ENCODE peak calls at places on chromosome 1, in four cellular contexts. O is upper lobe of left lung, X is GM23338, W is HepG2. I is an unnamed sample.
A peak's percentile ranks its signal among the peaks of the same experiment; 100 is the strongest.

GRCh38 chr1:215497516-215497915 is 69.6 kb upstream of the KCTD3 start:
- ATAC-seq in W (no peak), O (no peak), X (no peak), I (no peak)

GRCh38 chr1:190579517-190580193 is 102.0 kb upstream of the BRINP3 start:
- ATAC-seq in O (no peak), X (no peak), W (no peak), I (no peak)

GRCh38 chr1:40877681-40878080 is 15.5 kb upstream of the CITED4 start:
- ATAC-seq in O (peak; percentile 39), W (no peak), X (peak; percentile 54), I (peak; percentile 74)

GRCh38 chr1:204468766-204469302 is 25.8 kb downstream of the PIK3C2B start:
- ATAC-seq in X (no peak), W (no peak), O (no peak), I (no peak)

GRCh38 chr1:15915991-15916390 is 59.9 kb downstream of the ZBTB17 start:
- ATAC-seq in O (no peak), W (no peak), X (no peak), I (no peak)

GRCh38 chr1:233294991-233295774 is at the start of gene PCNX2:
- ATAC-seq in W (no peak), X (peak; percentile 93), O (peak; percentile 81), I (peak; percentile 67)

GRCh38 chr1:30037251-30038118 is 685.9 kb downstream of the MATN1 start:
- ATAC-seq in X (no peak), O (no peak), W (no peak), I (no peak)

GRCh38 chr1:19427087-19427781 is 58.1 kb downstream of the CAPZB start:
- ATAC-seq in O (no peak), W (peak; percentile 12), X (no peak), I (peak; percentile 73)

GRCh38 chr1:26016944-26017545 is 4.5 kb upstream of the EXTL1 start:
- ATAC-seq in W (no peak), O (no peak), X (no peak), I (no peak)

GRCh38 chr1:47725000-47725731 is 272.0 kb downstream of the TRABD2B start:
- ATAC-seq in X (peak; percentile 84), O (peak; percentile 34), W (peak; percentile 82), I (no peak)

GRCh38 chr1:164733070-164733469 is 174.1 kb downstream of the PBX1 start:
- ATAC-seq in O (no peak), X (no peak), W (no peak), I (no peak)

GRCh38 chr1:2089051-2089450 is 38.8 kb downstream of the PRKCZ start:
- ATAC-seq in W (no peak), O (no peak), X (no peak), I (no peak)

GRCh38 chr1:2093055-2093454 is 42.8 kb downstream of the PRKCZ start:
- ATAC-seq in X (no peak), W (peak; percentile 15), O (no peak), I (no peak)

GRCh38 chr1:2093636-2094035 is 43.4 kb downstream of the PRKCZ start:
- ATAC-seq in O (no peak), W (no peak), X (no peak), I (no peak)

GRCh38 chr1:2090216-2090890 is 40.1 kb downstream of the PRKCZ start:
- ATAC-seq in O (no peak), X (no peak), W (no peak), I (no peak)

GRCh38 chr1:2091611-2092604 is 41.7 kb downstream of the PRKCZ start:
- ATAC-seq in O (peak; percentile 49), W (peak; percentile 56), X (peak; percentile 84), I (no peak)
- TF ChIP-seq CTCF in O (peak; percentile 43), W (peak; percentile 73), X (peak; percentile 79), I (peak; percentile 20)

DNA sequence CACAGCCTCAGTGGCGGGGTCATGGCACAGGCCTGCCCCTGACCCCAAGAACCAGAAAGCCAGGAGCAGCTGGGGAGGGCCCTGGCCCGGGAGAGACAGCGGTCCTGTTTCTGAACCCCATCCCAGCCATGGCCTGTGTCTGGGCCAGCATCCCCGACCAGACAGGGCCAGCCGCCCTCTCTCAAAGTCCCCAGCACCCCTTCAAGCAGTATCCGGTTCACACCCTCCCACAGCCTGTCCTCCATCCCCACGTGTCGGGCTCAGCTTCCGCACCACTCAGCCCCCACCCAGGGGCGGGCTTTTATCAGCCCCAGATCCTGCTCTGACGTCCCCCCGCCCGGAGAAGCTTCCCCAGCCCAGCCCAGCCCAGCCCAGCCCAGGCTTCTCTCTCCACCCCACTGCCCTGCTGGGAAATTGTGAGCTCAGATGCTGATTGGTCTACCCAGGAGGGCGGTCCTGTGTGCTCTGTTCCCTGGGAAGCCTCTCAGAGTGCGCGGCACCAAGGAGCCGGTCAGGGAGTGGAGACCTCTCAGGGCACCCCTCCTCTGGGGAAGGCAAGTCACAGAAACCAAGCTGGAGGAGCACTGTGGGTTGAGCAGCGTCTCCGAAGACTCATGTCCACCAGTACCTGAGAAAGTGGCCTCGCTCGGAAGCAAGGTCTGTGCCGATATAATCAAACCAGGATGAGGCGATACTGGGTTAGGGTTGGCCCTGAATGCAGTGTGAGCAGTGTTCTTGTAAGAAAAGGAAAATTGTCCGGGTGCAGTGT is 4.7 kb upstream of the FAAP20 start:
- ATAC-seq in X (peak; percentile 77), O (peak; percentile 87), W (peak; percentile 65), I (peak; percentile 90)
- TF ChIP-seq POLR2AphosphoS5 in X (peak; percentile 69), O (peak; percentile 89), W (peak; percentile 35), I (peak; percentile 90)

DNA sequence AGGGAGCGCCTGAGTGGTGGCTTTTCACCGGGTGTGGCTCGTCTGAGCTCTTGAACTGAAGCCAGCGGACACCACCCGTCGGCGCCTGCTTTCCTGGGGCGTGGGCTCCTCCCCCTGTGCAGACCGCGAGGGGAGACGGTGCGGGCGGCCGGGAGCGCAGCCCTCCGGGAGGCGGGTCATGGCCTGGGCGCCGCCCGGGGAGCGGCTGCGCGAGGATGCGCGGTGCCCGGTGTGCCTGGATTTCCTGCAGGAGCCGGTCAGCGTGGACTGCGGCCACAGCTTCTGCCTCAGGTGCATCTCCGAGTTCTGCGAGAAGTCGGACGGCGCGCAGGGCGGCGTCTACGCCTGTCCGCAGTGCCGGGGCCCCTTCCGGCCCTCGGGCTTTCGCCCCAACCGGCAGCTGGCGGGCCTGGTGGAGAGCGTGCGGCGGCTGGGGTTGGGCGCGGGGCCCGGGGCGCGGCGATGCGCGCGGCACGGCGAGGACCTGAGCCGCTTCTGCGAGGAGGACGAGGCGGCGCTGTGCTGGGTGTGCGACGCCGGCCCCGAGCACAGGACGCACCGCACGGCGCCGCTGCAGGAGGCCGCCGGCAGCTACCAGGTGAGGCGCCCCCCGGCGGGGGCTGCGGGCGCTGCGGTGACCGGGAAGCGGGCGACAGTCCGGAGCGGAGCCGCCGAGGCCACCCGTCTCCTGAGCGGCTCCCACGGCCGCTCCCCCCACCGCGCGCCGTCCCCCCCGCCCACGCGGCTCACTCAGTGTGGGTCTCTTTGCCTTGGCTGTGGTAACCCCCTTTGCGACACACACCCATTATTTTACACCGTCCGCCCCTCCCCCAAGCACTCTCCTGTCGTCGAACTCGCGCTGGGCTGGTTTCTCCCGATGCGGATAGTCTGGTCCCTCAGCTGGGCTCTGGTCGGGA is at the start of gene TRIM58:
- ATAC-seq in W (no peak), X (peak; percentile 89), O (peak; percentile 57), I (peak; percentile 92)
- TF ChIP-seq CTCF in W (no peak), X (peak; percentile 66), O (no peak), I (no peak)

GRCh38 chr1:160438935-160439334 is 38.6 kb downstream of the VANGL2 start:
- ATAC-seq in O (no peak), X (peak; percentile 67), W (no peak), I (no peak)
- TF ChIP-seq POLR2AphosphoS5 in O (no peak), X (no peak), W (no peak), I (no peak)

DNA sequence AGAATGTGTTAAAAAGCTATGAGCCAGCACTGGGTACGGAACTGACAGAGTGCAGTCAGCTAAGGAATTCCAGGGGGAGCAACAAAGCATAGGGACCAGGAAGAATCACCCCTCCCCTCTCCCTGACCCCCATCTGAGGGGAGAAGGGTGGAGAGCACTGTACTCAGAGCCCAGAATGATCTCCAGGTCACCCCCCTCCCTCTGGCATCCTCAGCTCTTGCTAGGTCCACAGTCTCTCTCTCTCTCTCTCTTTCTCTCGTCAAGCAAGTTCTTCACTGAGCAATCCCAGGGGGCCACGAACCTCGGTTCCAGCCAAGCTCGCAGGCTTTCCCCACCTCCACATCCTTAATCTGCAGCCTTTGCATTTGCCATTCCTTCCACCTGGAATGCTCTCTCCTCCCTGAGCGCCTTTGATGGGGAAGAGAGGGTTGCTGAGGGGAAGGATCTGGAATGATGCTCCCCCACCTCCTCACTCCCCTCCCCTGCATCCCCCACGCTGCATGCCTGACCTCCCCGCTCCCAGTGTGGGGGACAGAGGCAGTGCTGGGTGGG is 6.7 kb upstream of the WASF2 start:
- ATAC-seq in W (peak; percentile 79), X (peak; percentile 97), O (peak; percentile 32), I (peak; percentile 59)
- TF ChIP-seq CTCF in W (peak; percentile 37), X (peak; percentile 58), O (no peak), I (peak; percentile 43)

GRCh38 chr1:57711326-57711725 is 287.5 kb upstream of the DAB1 start:
- ATAC-seq in O (no peak), X (peak; percentile 82), W (no peak), I (no peak)
- TF ChIP-seq POLR2AphosphoS5 in O (no peak), X (no peak), W (no peak), I (no peak)

GRCh38 chr1:199766219-199766792 is 261.2 kb upstream of the NR5A2 start:
- ATAC-seq in W (no peak), X (no peak), O (no peak), I (no peak)
- TF ChIP-seq CTCF in W (no peak), X (no peak), O (no peak), I (no peak)

GRCh38 chr1:87328121-87329050 is at the start of gene LMO4:
- ATAC-seq in O (peak; percentile 92), W (peak; percentile 85), X (peak; percentile 67), I (peak; percentile 95)
- TF ChIP-seq POLR2AphosphoS5 in O (peak; percentile 92), W (peak; percentile 49), X (peak; percentile 79), I (peak; percentile 98)

DNA sequence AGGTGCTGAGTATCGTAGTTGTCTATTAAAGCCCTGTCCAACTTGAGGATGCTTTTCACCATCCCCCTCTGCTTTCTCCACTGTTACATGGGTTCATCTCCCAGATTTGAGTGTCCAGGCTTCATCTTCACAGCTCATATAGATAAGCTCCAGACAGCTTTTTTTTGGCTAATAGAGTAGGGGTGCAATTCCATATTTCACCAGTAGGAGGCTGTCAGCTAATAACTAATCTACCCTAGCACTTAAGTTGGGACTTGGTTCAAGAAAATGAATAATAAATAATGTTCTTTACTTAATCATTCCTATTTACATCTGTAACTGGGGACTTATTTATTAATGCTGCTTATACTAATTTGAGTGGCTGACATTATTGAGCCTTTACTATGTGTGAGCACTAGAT is 124.5 kb downstream of the IGSF21 start:
- ATAC-seq in X (no peak), W (no peak), O (no peak), I (no peak)
- TF ChIP-seq CTCF in X (no peak), W (no peak), O (no peak), I (no peak)